ENCODE peak calls at places on chromosome 10, in six cellular contexts. Q is neuronal stem cell, L is colonic mucosa, R is left ventricle myocardium inferior, K is upper lobe of right lung, V is Karpas-422. F is an unnamed sample.

GRCh38 chr10:130921461-130921860 is 390.1 kb downstream of the TCERG1L start:
- DNase-seq in Q (no peak), L (no peak), R (no peak), K (no peak), V (no peak), F (no peak)

GRCh38 chr10:122665946-122666345 is 33.7 kb downstream of the C10orf120 start:
- DNase-seq in Q (no peak), L (no peak), R (no peak), K (no peak), V (no peak), F (no peak)

GRCh38 chr10:71657604-71658348 is 61.8 kb downstream of the C10orf105 start:
- DNase-seq in Q (peak; percentile 37), L (no peak), R (no peak), K (no peak), V (no peak), F (no peak)

GRCh38 chr10:47053399-47053798 is 142.2 kb downstream of the PTPN20 start:
- DNase-seq in Q (no peak), L (no peak), R (no peak), K (no peak), V (no peak), F (no peak)

GRCh38 chr10:12643279-12643678 is 293.9 kb downstream of the CAMK1D start:
- DNase-seq in Q (no peak), L (no peak), R (no peak), K (no peak), V (no peak), F (no peak)

GRCh38 chr10:92291921-92292860 is 1.2 kb downstream of the MARCHF5 start:
- DNase-seq in Q (peak; percentile 23), L (peak; percentile 66), R (peak; percentile 50), K (peak; percentile 69), V (peak; percentile 64), F (peak; percentile 70)

GRCh38 chr10:15571570-15571969 is 148.2 kb downstream of the ITGA8 start:
- DNase-seq in Q (no peak), L (no peak), R (peak; percentile 49), K (no peak), V (no peak), F (no peak)

GRCh38 chr10:80596391-80597257 is 58.9 kb downstream of the SH2D4B start:
- DNase-seq in Q (peak; percentile 26), L (peak; percentile 36), R (no peak), K (no peak), V (peak; percentile 83), F (peak; percentile 57)

GRCh38 chr10:53977262-53977661 is 823.8 kb downstream of the PCDH15 start:
- DNase-seq in Q (no peak), L (no peak), R (no peak), K (no peak), V (no peak), F (no peak)

GRCh38 chr10:120266037-120266436 is 191.0 kb upstream of the PLPP4 start:
- DNase-seq in Q (no peak), L (no peak), R (no peak), K (no peak), V (no peak), F (no peak)

GRCh38 chr10:75272896-75273295 is 37.1 kb upstream of the COMTD1 start:
- DNase-seq in Q (no peak), L (no peak), R (no peak), K (no peak), V (no peak), F (no peak)

GRCh38 chr10:129593953-129594352 is 126.9 kb downstream of the MGMT start:
- DNase-seq in Q (no peak), L (no peak), R (no peak), K (no peak), V (peak; percentile 19), F (no peak)

GRCh38 chr10:106727170-106727569 is 437.3 kb downstream of the SORCS1 start:
- DNase-seq in Q (no peak), L (no peak), R (no peak), K (no peak), V (no peak), F (no peak)

GRCh38 chr10:120607016-120607709 is 150.1 kb downstream of the PLPP4 start:
- DNase-seq in Q (no peak), L (no peak), R (no peak), K (no peak), V (no peak), F (no peak)

GRCh38 chr10:72328829-72329204 is 25.9 kb downstream of the DNAJB12 start:
- DNase-seq in Q (no peak), L (no peak), R (no peak), K (no peak), V (peak; percentile 94), F (peak; percentile 59)

GRCh38 chr10:114009281-114009996 is 34.2 kb upstream of the ADRB1 start:
- DNase-seq in Q (no peak), L (no peak), R (no peak), K (no peak), V (no peak), F (no peak)

GRCh38 chr10:67438605-67439258 is 257.3 kb downstream of the CTNNA3 start:
- DNase-seq in Q (no peak), L (no peak), R (no peak), K (no peak), V (no peak), F (no peak)

GRCh38 chr10:68553138-68553537 is 7.0 kb upstream of the TET1 start:
- DNase-seq in Q (no peak), L (no peak), R (no peak), K (no peak), V (no peak), F (no peak)

GRCh38 chr10:104333037-104333727 is 5.1 kb downstream of the ITPRIP start:
- DNase-seq in Q (no peak), L (peak; percentile 17), R (no peak), K (no peak), V (no peak), F (peak; percentile 27)

GRCh38 chr10:72272689-72273409 is 875 bp upstream of the DDIT4 start:
- DNase-seq in Q (peak; percentile 69), L (peak; percentile 81), R (peak; percentile 92), K (peak; percentile 93), V (peak; percentile 87), F (peak; percentile 86)

GRCh38 chr10:46073564-46073963 is 27.5 kb upstream of the MSMB start:
- DNase-seq in Q (no peak), L (no peak), R (no peak), K (no peak), V (no peak), F (no peak)

GRCh38 chr10:1652151-1652550 is 85.2 kb downstream of the ADARB2 start:
- DNase-seq in Q (no peak), L (no peak), R (no peak), K (peak; percentile 47), V (no peak), F (no peak)

GRCh38 chr10:70357447-70358035 is 24.9 kb downstream of the LRRC20 start:
- DNase-seq in Q (no peak), L (no peak), R (no peak), K (no peak), V (no peak), F (no peak)

GRCh38 chr10:33129987-33130386 is 172.0 kb upstream of the ITGB1 start:
- DNase-seq in Q (no peak), L (no peak), R (no peak), K (no peak), V (no peak), F (no peak)

GRCh38 chr10:34187201-34187600 is 627.9 kb downstream of the PARD3 start:
- DNase-seq in Q (no peak), L (no peak), R (no peak), K (no peak), V (no peak), F (no peak)

GRCh38 chr10:60135020-60135419 is 228.7 kb upstream of the CCDC6 start:
- DNase-seq in Q (no peak), L (no peak), R (no peak), K (no peak), V (peak; percentile 73), F (peak; percentile 3)

GRCh38 chr10:98096731-98097130 is 37.7 kb upstream of the R3HCC1L start:
- DNase-seq in Q (no peak), L (no peak), R (no peak), K (no peak), V (no peak), F (no peak)

GRCh38 chr10:91251430-91252056 is 31.1 kb downstream of the PCGF5 start:
- DNase-seq in Q (peak; percentile 39), L (peak; percentile 49), R (peak; percentile 18), K (no peak), V (peak; percentile 61), F (peak; percentile 68)

DNA sequence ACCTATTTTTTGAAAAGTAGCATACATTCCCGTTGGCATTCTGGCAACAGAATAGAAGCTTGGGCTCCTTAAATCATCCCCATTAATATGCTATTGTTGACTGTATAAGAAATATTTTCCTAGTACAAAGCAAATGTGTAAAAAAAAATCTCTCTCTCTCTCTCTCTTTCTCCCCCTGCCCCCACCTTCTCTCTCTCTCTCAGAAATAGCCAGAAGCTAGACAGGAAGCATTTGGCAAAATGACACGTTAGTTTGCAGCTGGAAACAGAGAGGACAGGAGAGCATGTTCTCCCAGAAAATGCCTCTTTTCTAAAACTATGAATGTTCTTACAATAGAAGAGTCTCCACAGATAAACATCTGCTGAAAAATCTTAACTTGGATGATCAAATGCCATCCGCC is 59.6 kb upstream of the AKR1E2 start:
- DNase-seq in Q (no peak), L (no peak), R (no peak), K (no peak), V (no peak), F (no peak)
- H3K27ac ChIP-seq in Q (no peak overlapping the region), L (no peak overlapping the region), R (peak overlapping the region; percentile 78), K (peak overlapping the region; percentile 5), V (no peak overlapping the region), F (no peak overlapping the region)

DNA sequence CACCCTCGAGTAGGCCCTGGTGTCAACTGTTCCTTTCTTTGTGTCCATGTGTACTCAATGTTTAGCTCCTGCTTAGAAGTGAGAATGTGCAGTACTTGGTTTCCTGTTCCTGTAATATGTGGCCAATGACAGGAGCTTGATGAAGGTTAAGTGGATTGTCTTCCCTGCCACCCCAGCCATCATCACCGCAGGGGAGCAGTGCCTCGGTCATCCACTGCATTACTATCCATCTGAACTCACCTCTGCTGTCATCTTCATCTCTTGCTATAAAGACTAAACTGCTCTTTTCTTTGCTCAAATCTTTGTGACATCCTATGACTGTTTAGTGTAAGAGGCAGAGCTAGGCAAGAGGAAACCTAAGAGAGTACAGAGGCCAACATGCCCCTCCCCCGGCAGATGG is 15.6 kb downstream of the ITIH2 start:
- DNase-seq in Q (no peak), L (no peak), R (no peak), K (no peak), V (no peak), F (no peak)
- H3K27ac ChIP-seq in Q (no peak overlapping the region), L (no peak overlapping the region), R (no peak overlapping the region), K (no peak overlapping the region), V (no peak overlapping the region), F (no peak overlapping the region)

DNA sequence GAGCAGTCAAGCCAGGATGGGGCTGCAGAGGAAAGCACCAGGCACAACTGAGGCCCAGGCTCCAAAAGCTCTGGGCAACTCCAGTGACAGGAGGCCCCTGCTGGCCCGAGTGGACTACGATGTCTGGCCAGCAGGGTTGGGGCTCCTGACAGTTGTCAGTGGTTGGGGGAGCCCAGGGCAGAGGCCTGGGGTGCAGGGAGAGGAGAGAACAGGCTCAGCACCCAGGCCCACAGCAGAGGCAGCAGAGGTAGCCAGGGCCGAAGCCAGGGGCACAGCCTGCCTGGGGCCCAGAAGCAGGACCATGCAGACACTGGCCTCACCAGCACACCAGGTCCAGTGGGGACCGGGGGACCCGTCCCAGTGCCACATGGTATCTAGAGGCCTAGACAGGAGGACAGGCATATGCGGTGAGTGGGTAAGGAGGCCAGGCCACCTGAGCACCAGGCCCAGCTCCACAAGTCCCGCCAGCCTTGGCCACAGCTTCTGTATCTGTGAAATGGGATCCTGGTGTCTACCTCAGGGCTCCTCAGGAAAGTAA is 46.0 kb upstream of the LRRC18 start:
- DNase-seq in Q (no peak), L (no peak), R (no peak), K (no peak), V (no peak), F (no peak)
- H3K27ac ChIP-seq in Q (no peak overlapping the region), L (no peak overlapping the region), R (no peak overlapping the region), K (no peak overlapping the region), V (no peak overlapping the region), F (no peak overlapping the region)

GRCh38 chr10:95503012-95503411 is 58.2 kb downstream of the SORBS1 start:
- DNase-seq in Q (no peak), L (no peak), R (no peak), K (no peak), V (no peak), F (no peak)
- H3K27ac ChIP-seq in Q (no peak overlapping the region), L (peak overlapping the region; percentile 22), R (peak overlapping the region; percentile 87), K (no peak overlapping the region), V (no peak overlapping the region), F (no peak overlapping the region)

F was measured in OCI-LY7.